ENCODE peak calls at places on chromosomes 6 and 20, in four cellular contexts. X is HepG2, Z is WTC11, N is K562. A is an unnamed sample.

GRCh38 chr6:137147195-137147594 is 26.2 kb downstream of the IL22RA2 start:
- DNase-seq in X (no peak), Z (no peak), N (no peak), A (no peak)

GRCh38 chr20:41287327-41287726 is 30.2 kb downstream of the ZHX3 start:
- DNase-seq in X (no peak), Z (no peak), N (no peak), A (no peak)

GRCh38 chr6:37078814-37079213 is 73.4 kb downstream of the FGD2 start:
- DNase-seq in X (no peak), Z (no peak), N (no peak), A (no peak)

GRCh38 chr6:1312193-1312443 is 220 bp downstream of the FOXQ1 start:
- DNase-seq in X (no peak), Z (no peak), N (no peak), A (no peak)

GRCh38 chr6:42417641-42418112 is 34.0 kb downstream of the TRERF1 start:
- DNase-seq in X (no peak), Z (no peak), N (no peak), A (no peak)

GRCh38 chr6:170371588-170371987 is 65.0 kb downstream of the FAM120B start:
- DNase-seq in X (no peak), Z (peak; percentile 30), N (no peak), A (no peak)

GRCh38 chr6:130766239-130767144 is 60.7 kb upstream of the SMLR1 start:
- DNase-seq in X (no peak), Z (no peak), N (no peak), A (no peak)

GRCh38 chr20:4069741-4070140 is 54.4 kb upstream of the RNF24 start:
- DNase-seq in X (no peak), Z (no peak), N (no peak), A (no peak)

GRCh38 chr6:22126910-22127309 is 169.9 kb downstream of the PRL start:
- DNase-seq in X (no peak), Z (no peak), N (no peak), A (no peak)

GRCh38 chr6:72042088-72042487 is 155.7 kb downstream of the RIMS1 start:
- DNase-seq in X (no peak), Z (no peak), N (no peak), A (no peak)

GRCh38 chr6:13513606-13514502 is 26.5 kb upstream of the GFOD1 start:
- DNase-seq in X (no peak), Z (no peak), N (no peak), A (no peak)

GRCh38 chr6:26465776-26466175 is 8.0 kb downstream of the BTN2A1 start:
- DNase-seq in X (no peak), Z (no peak), N (no peak), A (no peak)

GRCh38 chr6:16639689-16640480 is 121.4 kb downstream of the ATXN1 start:
- DNase-seq in X (no peak), Z (no peak), N (no peak), A (no peak)

GRCh38 chr6:132247381-132248159 is 153.7 kb downstream of the MOXD1 start:
- DNase-seq in X (no peak), Z (no peak), N (no peak), A (no peak)

GRCh38 chr20:60039526-60039925 is 81.3 kb downstream of the CDH26 start:
- DNase-seq in X (no peak), Z (no peak), N (no peak), A (no peak)

GRCh38 chr6:110178626-110179405 is 654 bp downstream of the WASF1 start:
- DNase-seq in X (peak; percentile 74), Z (peak; percentile 28), N (peak; percentile 67), A (no peak)

GRCh38 chr6:28903686-28904085 is 20.1 kb downstream of the TRIM27 start:
- DNase-seq in X (no peak), Z (no peak), N (no peak), A (no peak)

GRCh38 chr6:158014505-158015187 is 33.0 kb downstream of the SYNJ2 start:
- DNase-seq in X (peak; percentile 88), Z (no peak), N (no peak), A (no peak)

GRCh38 chr6:11607381-11607780 is 69.8 kb downstream of the TMEM170B start:
- DNase-seq in X (no peak), Z (no peak), N (no peak), A (no peak)

GRCh38 chr20:24402234-24402633 is 67.2 kb upstream of the SYNDIG1 start:
- DNase-seq in X (no peak), Z (no peak), N (no peak), A (no peak)

GRCh38 chr6:110664933-110665332 is 150.3 kb downstream of the CDK19 start:
- DNase-seq in X (no peak), Z (no peak), N (no peak), A (no peak)

GRCh38 chr20:21609221-21609620 is 95.4 kb upstream of the NKX2-2 start:
- DNase-seq in X (peak; percentile 10), Z (no peak), N (no peak), A (no peak)

GRCh38 chr20:4153251-4153650 is 137.9 kb upstream of the RNF24 start:
- DNase-seq in X (no peak), Z (no peak), N (no peak), A (no peak)

GRCh38 chr6:23218751-23219150 is 649.4 kb downstream of the HDGFL1 start:
- DNase-seq in X (no peak), Z (no peak), N (no peak), A (no peak)

GRCh38 chr20:46056970-46057855 is 28.2 kb downstream of the SLC12A5 start:
- DNase-seq in X (no peak), Z (peak; percentile 83), N (peak; percentile 34), A (no peak)

GRCh38 chr6:9404351-9405146 is 969.2 kb upstream of the SLC35B3 start:
- DNase-seq in X (no peak), Z (no peak), N (no peak), A (no peak)

GRCh38 chr20:43947316-43947710 is 32.7 kb downstream of the TOX2 start:
- DNase-seq in X (no peak), Z (no peak), N (no peak), A (no peak)

GRCh38 chr6:71333700-71334099 is 45.1 kb downstream of the OGFRL1 start:
- DNase-seq in X (no peak), Z (no peak), N (no peak), A (no peak)

GRCh38 chr20:25304025-25304549 is 56.2 kb downstream of the PYGB start:
- DNase-seq in X (no peak), Z (no peak), N (no peak), A (no peak)

GRCh38 chr6:40916816-40917215 is 122.2 kb downstream of the UNC5CL start:
- DNase-seq in X (no peak), Z (no peak), N (no peak), A (no peak)

GRCh38 chr6:131381694-131382093 is 191.3 kb upstream of the ARG1 start:
- DNase-seq in X (no peak), Z (no peak), N (no peak), A (no peak)

GRCh38 chr6:163714179-163714578 is 299.7 kb downstream of the QKI start:
- DNase-seq in X (no peak), Z (no peak), N (no peak), A (no peak)

GRCh38 chr20:50099121-50099520 is 13.8 kb downstream of the UBE2V1 start:
- DNase-seq in X (no peak), Z (no peak), N (no peak), A (no peak)

GRCh38 chr6:143060354-143060805 is 309 bp upstream of the AIG1 start:
- DNase-seq in X (peak; percentile 88), Z (peak; percentile 82), N (peak; percentile 95), A (peak; percentile 31)

DNA sequence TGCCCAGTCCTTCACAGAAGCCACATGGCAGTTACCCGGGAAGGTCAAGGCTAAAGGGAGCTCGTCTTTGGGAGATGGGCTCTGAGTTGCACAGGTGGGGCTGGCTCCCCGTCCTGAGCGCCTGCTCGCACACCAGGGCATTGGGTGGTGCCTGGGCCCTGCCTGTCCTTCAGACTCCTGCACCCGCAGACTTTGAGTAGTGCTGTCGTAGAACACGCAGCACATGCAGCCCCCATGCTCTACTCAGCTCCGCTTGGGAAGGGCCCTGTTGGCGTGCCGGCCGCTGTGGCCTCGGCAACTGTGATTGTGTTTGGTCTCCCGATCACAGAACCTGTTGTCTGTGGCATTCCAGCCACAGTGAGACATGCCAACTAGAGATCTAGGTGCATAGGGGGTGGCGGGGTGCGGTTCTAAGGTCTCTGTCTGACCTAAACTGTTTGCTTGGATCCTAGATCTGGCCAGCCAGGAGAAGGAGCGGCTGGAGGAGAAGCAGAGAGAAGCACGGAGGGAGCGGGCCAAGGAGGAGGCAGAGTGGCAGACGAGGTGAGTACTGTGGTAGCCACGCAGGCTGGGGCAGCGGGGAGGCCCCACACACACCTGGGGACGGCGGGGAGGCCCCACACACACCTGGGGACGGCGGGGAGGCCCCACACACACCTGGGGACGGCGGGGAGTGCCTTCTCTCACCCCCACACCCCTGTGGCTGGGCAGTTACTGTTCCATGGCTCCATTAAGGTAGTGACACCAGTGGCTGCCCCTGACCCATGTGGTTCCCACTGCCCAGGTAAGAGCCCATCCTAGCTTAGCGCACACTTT is 11.3 kb upstream of the ADRM1 start:
- DNase-seq in X (no peak), Z (no peak), N (no peak), A (no peak)
- TF ChIP-seq ETV6 in X (no peak), Z (no peak), N (no peak), A (no peak)

GRCh38 chr6:92828786-92829185 is 590.6 kb downstream of the EPHA7 start:
- DNase-seq in X (no peak), Z (no peak), N (no peak), A (no peak)

GRCh38 chr6:92827104-92827503 is 592.3 kb downstream of the EPHA7 start:
- DNase-seq in X (no peak), Z (no peak), N (no peak), A (peak; percentile 8)

GRCh38 chr6:92826633-92827032 is 592.7 kb downstream of the EPHA7 start:
- DNase-seq in X (peak; percentile 47), Z (no peak), N (no peak), A (peak; percentile 3)
- TF ChIP-seq ETV6 in X (no peak), Z (no peak), N (no peak), A (no peak)

DNA sequence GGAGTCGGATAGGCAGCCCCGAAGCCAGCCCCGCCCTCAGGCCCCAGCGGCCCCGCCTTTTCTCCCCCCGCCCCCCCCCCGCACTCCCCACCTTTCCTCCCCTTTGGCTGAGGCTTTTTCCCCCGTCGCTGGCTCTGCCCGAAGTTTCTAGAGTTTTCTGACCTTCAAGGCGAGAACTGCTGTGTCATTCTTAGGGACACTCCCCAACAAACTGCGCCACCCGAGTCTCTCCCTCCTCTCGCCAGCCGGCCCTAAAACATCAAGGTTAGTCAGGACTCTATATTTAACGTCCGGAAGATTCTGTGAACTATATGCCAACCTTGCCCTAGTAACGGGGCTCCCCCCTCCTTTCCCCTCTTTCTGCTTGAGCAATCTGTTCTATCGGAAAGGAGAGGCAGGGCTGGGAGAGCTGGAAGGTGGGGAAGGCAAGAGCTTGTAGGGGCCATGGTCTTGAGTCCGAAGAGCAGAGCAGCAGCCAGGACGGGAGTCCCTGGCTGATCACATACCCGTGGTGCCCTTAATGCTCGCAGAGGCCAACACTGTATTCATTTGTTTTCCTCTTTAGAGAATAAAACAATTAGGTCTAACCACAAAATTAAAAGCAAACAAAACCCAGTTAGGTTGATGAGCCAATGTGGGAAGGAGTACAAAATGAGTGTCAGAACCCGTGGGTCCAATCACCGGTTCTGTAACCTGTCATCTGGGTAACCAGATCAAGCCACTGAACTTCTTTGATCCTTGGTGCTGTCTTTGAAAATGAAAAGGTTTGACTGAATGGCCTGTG is 5.3 kb upstream of the HSPA1B start:
- DNase-seq in X (peak; percentile 67), Z (peak; percentile 58), N (peak; percentile 100), A (no peak)
- TF ChIP-seq ETV6 in X (no peak), Z (no peak), N (no peak), A (no peak)

DNA sequence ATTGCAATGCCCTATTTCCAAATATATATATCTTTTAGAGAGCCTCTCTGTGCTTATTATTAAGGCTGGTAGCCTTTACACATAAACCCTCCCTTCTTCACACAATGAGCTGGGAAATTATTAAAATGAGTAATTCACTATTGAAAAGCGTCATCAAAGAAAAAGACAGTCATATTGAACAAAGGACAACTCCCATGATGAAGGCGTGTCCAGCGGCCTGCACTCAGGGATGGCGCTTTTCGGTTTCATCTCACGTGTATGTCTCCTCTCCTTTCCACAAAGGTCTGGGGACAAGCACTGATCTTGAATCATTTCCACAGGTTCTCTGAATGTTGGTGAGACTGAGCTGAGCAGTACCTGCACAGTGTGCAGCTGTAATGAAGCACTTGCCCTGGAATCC is 3.5 kb downstream of the SERPINB9 start:
- DNase-seq in X (no peak), Z (no peak), N (no peak), A (no peak)
- TF ChIP-seq ETV6 in X (no peak), Z (no peak), N (no peak), A (peak; percentile 15)

A was measured in GM12878.